ENCODE peak calls at places on chromosome 15, in nine cellular contexts. O is cardiac muscle cell; P is retinal pigment epithelial cell; W is GM04504; G is HuH-7.5; Y is activated CD4-positive, alpha-beta T cell treated with anti-CD3 and anti-CD28 coated beads for 4 hours; F is hippocampal formation; E is Daoy; B is activated T-cell treated with anti-CD3 and anti-CD28 coated beads, Interleukin-2, amount 50 U/mL, for 1 hour. I is an unnamed sample.
A peak's percentile ranks its signal among the peaks of the same experiment; 100 is the strongest.

GRCh38 chr15:77121599-77121998 is 50.7 kb upstream of the TSPAN3 start:
- DNase-seq in O (no peak), P (no peak), W (no peak), G (no peak), Y (no peak), F (no peak), E (no peak), B (no peak), I (no peak)

GRCh38 chr15:84023636-84024035 is 211.9 kb upstream of the GOLGA6L4 start:
- DNase-seq in O (peak; percentile 17), P (no peak), W (no peak), G (peak; percentile 33), Y (no peak), F (no peak), E (peak; percentile 11), B (no peak), I (no peak)

GRCh38 chr15:59303641-59304433 is 68.8 kb downstream of the MYO1E start:
- DNase-seq in O (no peak), P (no peak), W (no peak), G (no peak), Y (no peak), F (peak; percentile 20), E (peak; percentile 57), B (no peak), I (no peak)

GRCh38 chr15:72690938-72691337 is 4.9 kb downstream of the BBS4 start:
- DNase-seq in O (no peak), P (no peak), W (no peak), G (no peak), Y (no peak), F (no peak), E (no peak), B (no peak), I (no peak)

GRCh38 chr15:92805080-92805708 is 94.9 kb upstream of the CHD2 start:
- DNase-seq in O (no peak), P (no peak), W (no peak), G (no peak), Y (no peak), F (no peak), E (no peak), B (no peak), I (no peak)

GRCh38 chr15:38563723-38564519 is 693 bp downstream of the RASGRP1 start:
- DNase-seq in O (peak; percentile 77), P (no peak), W (no peak), G (peak; percentile 39), Y (peak; percentile 89), F (peak; percentile 69), E (peak; percentile 51), B (peak; percentile 93), I (no peak)

GRCh38 chr15:51864408-51865056 is 35.1 kb downstream of the TMOD3 start:
- DNase-seq in O (no peak), P (no peak), W (no peak), G (no peak), Y (no peak), F (no peak), E (peak; percentile 33), B (no peak), I (no peak)

GRCh38 chr15:35713733-35714132 is 167.8 kb upstream of the DPH6 start:
- DNase-seq in O (no peak), P (peak; percentile 77), W (no peak), G (no peak), Y (no peak), F (no peak), E (peak; percentile 48), B (no peak), I (no peak)

GRCh38 chr15:52439470-52439869 is 89.2 kb downstream of the MYO5A start:
- DNase-seq in O (no peak), P (no peak), W (no peak), G (no peak), Y (no peak), F (no peak), E (peak; percentile 26), B (no peak), I (no peak)

GRCh38 chr15:51349156-51349844 is 7.8 kb downstream of the GLDN start:
- DNase-seq in O (peak; percentile 29), P (no peak), W (no peak), G (no peak), Y (no peak), F (no peak), E (no peak), B (no peak), I (no peak)

GRCh38 chr15:68204776-68205557 is at the start of gene CALML4:
- DNase-seq in O (no peak), P (peak; percentile 26), W (no peak), G (peak; percentile 97), Y (no peak), F (peak; percentile 34), E (peak; percentile 45), B (no peak), I (no peak)

GRCh38 chr15:32029409-32029861 is 880 bp upstream of the CHRNA7 start:
- DNase-seq in O (peak; percentile 70), P (no peak), W (no peak), G (no peak), Y (no peak), F (peak; percentile 33), E (peak; percentile 74), B (no peak), I (no peak)

GRCh38 chr15:60326824-60327654 is 70.7 kb downstream of the ANXA2 start:
- DNase-seq in O (peak; percentile 59), P (no peak), W (no peak), G (no peak), Y (peak; percentile 7), F (no peak), E (peak; percentile 60), B (no peak), I (no peak)

GRCh38 chr15:98139337-98139736 is 178.8 kb downstream of the ARRDC4 start:
- DNase-seq in O (no peak), P (no peak), W (no peak), G (no peak), Y (no peak), F (no peak), E (no peak), B (no peak), I (no peak)

GRCh38 chr15:64224508-64224907 is 61.7 kb upstream of the PPIB start:
- DNase-seq in O (peak; percentile 36), P (peak; percentile 51), W (peak; percentile 59), G (no peak), Y (no peak), F (no peak), E (no peak), B (no peak), I (no peak)

GRCh38 chr15:34239151-34239761 is 14.4 kb downstream of the EMC4 start:
- DNase-seq in O (no peak), P (peak; percentile 10), W (peak; percentile 73), G (no peak), Y (peak; percentile 32), F (no peak), E (peak; percentile 89), B (no peak), I (no peak)

GRCh38 chr15:75109021-75109690 is 85.8 kb downstream of the PPCDC start:
- DNase-seq in O (no peak), P (no peak), W (no peak), G (no peak), Y (no peak), F (no peak), E (no peak), B (no peak), I (no peak)

GRCh38 chr15:60297047-60297446 is 100.7 kb downstream of the ANXA2 start:
- DNase-seq in O (no peak), P (no peak), W (no peak), G (no peak), Y (no peak), F (no peak), E (no peak), B (no peak), I (no peak)

GRCh38 chr15:63601026-63601726 is 4.0 kb downstream of the FBXL22 start:
- DNase-seq in O (peak; percentile 36), P (no peak), W (no peak), G (peak; percentile 43), Y (peak; percentile 54), F (no peak), E (peak; percentile 34), B (peak; percentile 56), I (no peak)

GRCh38 chr15:31740203-31740602 is 290.1 kb upstream of the CHRNA7 start:
- DNase-seq in O (no peak), P (no peak), W (no peak), G (no peak), Y (no peak), F (no peak), E (peak; percentile 65), B (no peak), I (no peak)

GRCh38 chr15:40238481-40238926 is 359 bp upstream of the PAK6 start:
- DNase-seq in O (no peak), P (no peak), W (no peak), G (no peak), Y (no peak), F (no peak), E (no peak), B (no peak), I (no peak)

GRCh38 chr15:100980410-100981046 is 61.4 kb downstream of the LRRK1 start:
- DNase-seq in O (no peak), P (no peak), W (no peak), G (no peak), Y (no peak), F (no peak), E (no peak), B (no peak), I (no peak)

GRCh38 chr15:31277335-31278055 is 49.1 kb upstream of the KLF13 start:
- DNase-seq in O (no peak), P (no peak), W (no peak), G (no peak), Y (no peak), F (no peak), E (no peak), B (no peak), I (no peak)

GRCh38 chr15:74908635-74909034 is 2.0 kb upstream of the FAM219B start:
- DNase-seq in O (no peak), P (no peak), W (no peak), G (no peak), Y (no peak), F (no peak), E (no peak), B (no peak), I (no peak)

GRCh38 chr15:56582785-56583184 is 117.8 kb upstream of the MNS1 start:
- DNase-seq in O (no peak), P (no peak), W (no peak), G (no peak), Y (no peak), F (no peak), E (no peak), B (no peak), I (no peak)

I was measured in NCI-H187 treated with DMSO at 0.1 percent for 48 hours.